ENCODE peak calls at places on chromosomes 6 and 20, in nine cellular contexts. One of them, this sample, is unnamed.

GRCh38 chr6:53369876-53370515 is 21.2 kb upstream of the ELOVL5 start:
- DNase-seq in effector CD4-positive, alpha-beta T cell: no peak
- DNase-seq in mesothelial cell of epicardium: no peak
- DNase-seq in Peyer's patch: no peak
- DNase-seq in astrocyte of the spinal cord: no peak
- DNase-seq in activated CD8-positive, alpha-beta memory T cell treated with anti-CD3 and anti-CD28 coated beads for 4 hours: no peak
- DNase-seq in C1 segment of cervical spinal cord: no peak
- DNase-seq in CD8-positive, alpha-beta memory T cell: no peak
- DNase-seq in NCI-H1092 treated with DMSO at 0.1 percent for 48 hours: no peak
- DNase-seq in this sample: peak

GRCh38 chr6:3739311-3739897 is 12.1 kb downstream of the PXDC1 start:
- DNase-seq in effector CD4-positive, alpha-beta T cell: no peak
- DNase-seq in mesothelial cell of epicardium: no peak
- DNase-seq in Peyer's patch: no peak
- DNase-seq in astrocyte of the spinal cord: no peak
- DNase-seq in activated CD8-positive, alpha-beta memory T cell treated with anti-CD3 and anti-CD28 coated beads for 4 hours: no peak
- DNase-seq in C1 segment of cervical spinal cord: no peak
- DNase-seq in CD8-positive, alpha-beta memory T cell: no peak
- DNase-seq in NCI-H1092 treated with DMSO at 0.1 percent for 48 hours: no peak
- DNase-seq in this sample: no peak

GRCh38 chr20:62298577-62299249 is 4.1 kb upstream of the ADRM1 start:
- DNase-seq in effector CD4-positive, alpha-beta T cell: no peak
- DNase-seq in mesothelial cell of epicardium: no peak
- DNase-seq in Peyer's patch: no peak
- DNase-seq in astrocyte of the spinal cord: no peak
- DNase-seq in activated CD8-positive, alpha-beta memory T cell treated with anti-CD3 and anti-CD28 coated beads for 4 hours: no peak
- DNase-seq in C1 segment of cervical spinal cord: no peak
- DNase-seq in CD8-positive, alpha-beta memory T cell: no peak
- DNase-seq in NCI-H1092 treated with DMSO at 0.1 percent for 48 hours: no peak
- DNase-seq in this sample: no peak

GRCh38 chr6:75204222-75204958 is 1.5 kb downstream of the COL12A1 start:
- DNase-seq in effector CD4-positive, alpha-beta T cell: no peak
- DNase-seq in mesothelial cell of epicardium: no peak
- DNase-seq in Peyer's patch: no peak
- DNase-seq in astrocyte of the spinal cord: peak
- DNase-seq in activated CD8-positive, alpha-beta memory T cell treated with anti-CD3 and anti-CD28 coated beads for 4 hours: no peak
- DNase-seq in C1 segment of cervical spinal cord: no peak
- DNase-seq in CD8-positive, alpha-beta memory T cell: no peak
- DNase-seq in NCI-H1092 treated with DMSO at 0.1 percent for 48 hours: peak
- DNase-seq in this sample: peak

GRCh38 chr6:90008908-90009501 is 114.7 kb downstream of the GJA10 start:
- DNase-seq in effector CD4-positive, alpha-beta T cell: no peak
- DNase-seq in mesothelial cell of epicardium: no peak
- DNase-seq in Peyer's patch: no peak
- DNase-seq in astrocyte of the spinal cord: peak
- DNase-seq in activated CD8-positive, alpha-beta memory T cell treated with anti-CD3 and anti-CD28 coated beads for 4 hours: no peak
- DNase-seq in C1 segment of cervical spinal cord: no peak
- DNase-seq in CD8-positive, alpha-beta memory T cell: no peak
- DNase-seq in NCI-H1092 treated with DMSO at 0.1 percent for 48 hours: no peak
- DNase-seq in this sample: no peak

GRCh38 chr20:14219801-14220461 is 117.5 kb downstream of the FLRT3 start:
- DNase-seq in effector CD4-positive, alpha-beta T cell: no peak
- DNase-seq in mesothelial cell of epicardium: no peak
- DNase-seq in Peyer's patch: no peak
- DNase-seq in astrocyte of the spinal cord: no peak
- DNase-seq in activated CD8-positive, alpha-beta memory T cell treated with anti-CD3 and anti-CD28 coated beads for 4 hours: no peak
- DNase-seq in C1 segment of cervical spinal cord: no peak
- DNase-seq in CD8-positive, alpha-beta memory T cell: no peak
- DNase-seq in NCI-H1092 treated with DMSO at 0.1 percent for 48 hours: no peak
- DNase-seq in this sample: no peak

GRCh38 chr20:13824459-13824858 is 39.6 kb downstream of the NDUFAF5 start:
- DNase-seq in effector CD4-positive, alpha-beta T cell: no peak
- DNase-seq in mesothelial cell of epicardium: no peak
- DNase-seq in Peyer's patch: no peak
- DNase-seq in astrocyte of the spinal cord: no peak
- DNase-seq in activated CD8-positive, alpha-beta memory T cell treated with anti-CD3 and anti-CD28 coated beads for 4 hours: no peak
- DNase-seq in C1 segment of cervical spinal cord: no peak
- DNase-seq in CD8-positive, alpha-beta memory T cell: no peak
- DNase-seq in NCI-H1092 treated with DMSO at 0.1 percent for 48 hours: no peak
- DNase-seq in this sample: no peak

GRCh38 chr20:755931-756330 is 12.4 kb downstream of the SLC52A3 start:
- DNase-seq in effector CD4-positive, alpha-beta T cell: no peak
- DNase-seq in mesothelial cell of epicardium: no peak
- DNase-seq in Peyer's patch: no peak
- DNase-seq in astrocyte of the spinal cord: no peak
- DNase-seq in activated CD8-positive, alpha-beta memory T cell treated with anti-CD3 and anti-CD28 coated beads for 4 hours: no peak
- DNase-seq in C1 segment of cervical spinal cord: no peak
- DNase-seq in CD8-positive, alpha-beta memory T cell: no peak
- DNase-seq in NCI-H1092 treated with DMSO at 0.1 percent for 48 hours: no peak
- DNase-seq in this sample: no peak

GRCh38 chr20:9989066-9989724 is 45.6 kb upstream of the ANKEF1 start:
- DNase-seq in effector CD4-positive, alpha-beta T cell: no peak
- DNase-seq in mesothelial cell of epicardium: no peak
- DNase-seq in Peyer's patch: no peak
- DNase-seq in astrocyte of the spinal cord: peak
- DNase-seq in activated CD8-positive, alpha-beta memory T cell treated with anti-CD3 and anti-CD28 coated beads for 4 hours: no peak
- DNase-seq in C1 segment of cervical spinal cord: no peak
- DNase-seq in CD8-positive, alpha-beta memory T cell: no peak
- DNase-seq in NCI-H1092 treated with DMSO at 0.1 percent for 48 hours: no peak
- DNase-seq in this sample: no peak

GRCh38 chr6:43737272-43738081 is 32.5 kb upstream of the VEGFA start:
- DNase-seq in effector CD4-positive, alpha-beta T cell: no peak
- DNase-seq in mesothelial cell of epicardium: no peak
- DNase-seq in Peyer's patch: no peak
- DNase-seq in astrocyte of the spinal cord: no peak
- DNase-seq in activated CD8-positive, alpha-beta memory T cell treated with anti-CD3 and anti-CD28 coated beads for 4 hours: no peak
- DNase-seq in C1 segment of cervical spinal cord: no peak
- DNase-seq in CD8-positive, alpha-beta memory T cell: no peak
- DNase-seq in NCI-H1092 treated with DMSO at 0.1 percent for 48 hours: no peak
- DNase-seq in this sample: no peak

GRCh38 chr6:13012977-13013680 is 296.6 kb downstream of the PHACTR1 start:
- DNase-seq in effector CD4-positive, alpha-beta T cell: no peak
- DNase-seq in mesothelial cell of epicardium: no peak
- DNase-seq in Peyer's patch: no peak
- DNase-seq in astrocyte of the spinal cord: no peak
- DNase-seq in activated CD8-positive, alpha-beta memory T cell treated with anti-CD3 and anti-CD28 coated beads for 4 hours: no peak
- DNase-seq in C1 segment of cervical spinal cord: no peak
- DNase-seq in CD8-positive, alpha-beta memory T cell: no peak
- DNase-seq in NCI-H1092 treated with DMSO at 0.1 percent for 48 hours: no peak
- DNase-seq in this sample: peak

GRCh38 chr6:80523531-80523970 is 417.1 kb downstream of the BCKDHB start:
- DNase-seq in effector CD4-positive, alpha-beta T cell: no peak
- DNase-seq in mesothelial cell of epicardium: peak
- DNase-seq in Peyer's patch: no peak
- DNase-seq in astrocyte of the spinal cord: peak
- DNase-seq in activated CD8-positive, alpha-beta memory T cell treated with anti-CD3 and anti-CD28 coated beads for 4 hours: no peak
- DNase-seq in C1 segment of cervical spinal cord: no peak
- DNase-seq in CD8-positive, alpha-beta memory T cell: no peak
- DNase-seq in NCI-H1092 treated with DMSO at 0.1 percent for 48 hours: no peak
- DNase-seq in this sample: no peak

GRCh38 chr6:109961666-109962065 is 16.4 kb upstream of the GPR6 start:
- DNase-seq in effector CD4-positive, alpha-beta T cell: no peak
- DNase-seq in mesothelial cell of epicardium: no peak
- DNase-seq in Peyer's patch: no peak
- DNase-seq in astrocyte of the spinal cord: peak
- DNase-seq in activated CD8-positive, alpha-beta memory T cell treated with anti-CD3 and anti-CD28 coated beads for 4 hours: no peak
- DNase-seq in C1 segment of cervical spinal cord: no peak
- DNase-seq in CD8-positive, alpha-beta memory T cell: no peak
- DNase-seq in NCI-H1092 treated with DMSO at 0.1 percent for 48 hours: no peak
- DNase-seq in this sample: no peak

GRCh38 chr20:15236812-15237211 is 899.4 kb upstream of the FLRT3 start:
- DNase-seq in effector CD4-positive, alpha-beta T cell: no peak
- DNase-seq in mesothelial cell of epicardium: no peak
- DNase-seq in Peyer's patch: no peak
- DNase-seq in astrocyte of the spinal cord: peak
- DNase-seq in activated CD8-positive, alpha-beta memory T cell treated with anti-CD3 and anti-CD28 coated beads for 4 hours: no peak
- DNase-seq in C1 segment of cervical spinal cord: no peak
- DNase-seq in CD8-positive, alpha-beta memory T cell: no peak
- DNase-seq in NCI-H1092 treated with DMSO at 0.1 percent for 48 hours: no peak
- DNase-seq in this sample: no peak

GRCh38 chr20:3188823-3189413 is 15.6 kb downstream of the DDRGK1 start:
- DNase-seq in effector CD4-positive, alpha-beta T cell: no peak
- DNase-seq in mesothelial cell of epicardium: no peak
- DNase-seq in Peyer's patch: no peak
- DNase-seq in astrocyte of the spinal cord: no peak
- DNase-seq in activated CD8-positive, alpha-beta memory T cell treated with anti-CD3 and anti-CD28 coated beads for 4 hours: no peak
- DNase-seq in C1 segment of cervical spinal cord: no peak
- DNase-seq in CD8-positive, alpha-beta memory T cell: no peak
- DNase-seq in NCI-H1092 treated with DMSO at 0.1 percent for 48 hours: no peak
- DNase-seq in this sample: no peak

GRCh38 chr6:31771992-31772358 is 5.2 kb downstream of the VWA7 start:
- DNase-seq in effector CD4-positive, alpha-beta T cell: no peak
- DNase-seq in mesothelial cell of epicardium: no peak
- DNase-seq in Peyer's patch: no peak
- DNase-seq in astrocyte of the spinal cord: no peak
- DNase-seq in activated CD8-positive, alpha-beta memory T cell treated with anti-CD3 and anti-CD28 coated beads for 4 hours: peak
- DNase-seq in C1 segment of cervical spinal cord: no peak
- DNase-seq in CD8-positive, alpha-beta memory T cell: no peak
- DNase-seq in NCI-H1092 treated with DMSO at 0.1 percent for 48 hours: no peak
- DNase-seq in this sample: no peak

GRCh38 chr6:166561766-166562165 is 24.7 kb downstream of the RAMACL start:
- DNase-seq in effector CD4-positive, alpha-beta T cell: no peak
- DNase-seq in mesothelial cell of epicardium: no peak
- DNase-seq in Peyer's patch: no peak
- DNase-seq in astrocyte of the spinal cord: peak
- DNase-seq in activated CD8-positive, alpha-beta memory T cell treated with anti-CD3 and anti-CD28 coated beads for 4 hours: no peak
- DNase-seq in C1 segment of cervical spinal cord: no peak
- DNase-seq in CD8-positive, alpha-beta memory T cell: no peak
- DNase-seq in NCI-H1092 treated with DMSO at 0.1 percent for 48 hours: no peak
- DNase-seq in this sample: no peak

GRCh38 chr6:97765480-97765879 is 482.5 kb upstream of the MMS22L start:
- DNase-seq in effector CD4-positive, alpha-beta T cell: no peak
- DNase-seq in mesothelial cell of epicardium: no peak
- DNase-seq in Peyer's patch: no peak
- DNase-seq in astrocyte of the spinal cord: peak
- DNase-seq in activated CD8-positive, alpha-beta memory T cell treated with anti-CD3 and anti-CD28 coated beads for 4 hours: no peak
- DNase-seq in C1 segment of cervical spinal cord: no peak
- DNase-seq in CD8-positive, alpha-beta memory T cell: no peak
- DNase-seq in NCI-H1092 treated with DMSO at 0.1 percent for 48 hours: no peak
- DNase-seq in this sample: no peak

GRCh38 chr6:24778121-24778520 is 3.4 kb downstream of the GMNN start:
- DNase-seq in effector CD4-positive, alpha-beta T cell: no peak
- DNase-seq in mesothelial cell of epicardium: no peak
- DNase-seq in Peyer's patch: no peak
- DNase-seq in astrocyte of the spinal cord: no peak
- DNase-seq in activated CD8-positive, alpha-beta memory T cell treated with anti-CD3 and anti-CD28 coated beads for 4 hours: no peak
- DNase-seq in C1 segment of cervical spinal cord: no peak
- DNase-seq in CD8-positive, alpha-beta memory T cell: no peak
- DNase-seq in NCI-H1092 treated with DMSO at 0.1 percent for 48 hours: no peak
- DNase-seq in this sample: no peak

GRCh38 chr6:106084106-106084963 is 1.8 kb upstream of the PRDM1 start:
- DNase-seq in effector CD4-positive, alpha-beta T cell: no peak
- DNase-seq in mesothelial cell of epicardium: no peak
- DNase-seq in Peyer's patch: no peak
- DNase-seq in astrocyte of the spinal cord: peak
- DNase-seq in activated CD8-positive, alpha-beta memory T cell treated with anti-CD3 and anti-CD28 coated beads for 4 hours: no peak
- DNase-seq in C1 segment of cervical spinal cord: no peak
- DNase-seq in CD8-positive, alpha-beta memory T cell: no peak
- DNase-seq in NCI-H1092 treated with DMSO at 0.1 percent for 48 hours: no peak
- DNase-seq in this sample: peak

GRCh38 chr6:43016935-43017334 is 2.9 kb downstream of the KLHDC3 start:
- DNase-seq in effector CD4-positive, alpha-beta T cell: no peak
- DNase-seq in mesothelial cell of epicardium: no peak
- DNase-seq in Peyer's patch: no peak
- DNase-seq in astrocyte of the spinal cord: no peak
- DNase-seq in activated CD8-positive, alpha-beta memory T cell treated with anti-CD3 and anti-CD28 coated beads for 4 hours: no peak
- DNase-seq in C1 segment of cervical spinal cord: no peak
- DNase-seq in CD8-positive, alpha-beta memory T cell: no peak
- DNase-seq in NCI-H1092 treated with DMSO at 0.1 percent for 48 hours: no peak
- DNase-seq in this sample: no peak

GRCh38 chr6:10644225-10644624 is 50.2 kb downstream of the C6orf52 start:
- DNase-seq in effector CD4-positive, alpha-beta T cell: no peak
- DNase-seq in mesothelial cell of epicardium: no peak
- DNase-seq in Peyer's patch: no peak
- DNase-seq in astrocyte of the spinal cord: no peak
- DNase-seq in activated CD8-positive, alpha-beta memory T cell treated with anti-CD3 and anti-CD28 coated beads for 4 hours: no peak
- DNase-seq in C1 segment of cervical spinal cord: no peak
- DNase-seq in CD8-positive, alpha-beta memory T cell: no peak
- DNase-seq in NCI-H1092 treated with DMSO at 0.1 percent for 48 hours: no peak
- DNase-seq in this sample: no peak

GRCh38 chr20:10249048-10249770 is 30.6 kb downstream of the SNAP25 start:
- DNase-seq in effector CD4-positive, alpha-beta T cell: no peak
- DNase-seq in mesothelial cell of epicardium: no peak
- DNase-seq in Peyer's patch: no peak
- DNase-seq in astrocyte of the spinal cord: peak
- DNase-seq in activated CD8-positive, alpha-beta memory T cell treated with anti-CD3 and anti-CD28 coated beads for 4 hours: no peak
- DNase-seq in C1 segment of cervical spinal cord: no peak
- DNase-seq in CD8-positive, alpha-beta memory T cell: no peak
- DNase-seq in NCI-H1092 treated with DMSO at 0.1 percent for 48 hours: peak
- DNase-seq in this sample: no peak

GRCh38 chr6:21664263-21665081 is 70.9 kb downstream of the SOX4 start:
- DNase-seq in effector CD4-positive, alpha-beta T cell: no peak
- DNase-seq in mesothelial cell of epicardium: peak
- DNase-seq in Peyer's patch: no peak
- DNase-seq in astrocyte of the spinal cord: peak
- DNase-seq in activated CD8-positive, alpha-beta memory T cell treated with anti-CD3 and anti-CD28 coated beads for 4 hours: no peak
- DNase-seq in C1 segment of cervical spinal cord: no peak
- DNase-seq in CD8-positive, alpha-beta memory T cell: no peak
- DNase-seq in NCI-H1092 treated with DMSO at 0.1 percent for 48 hours: peak
- DNase-seq in this sample: no peak

GRCh38 chr20:32482251-32483220 is 102.6 kb downstream of the NOL4L start:
- DNase-seq in effector CD4-positive, alpha-beta T cell: peak
- DNase-seq in mesothelial cell of epicardium: no peak
- DNase-seq in Peyer's patch: peak
- DNase-seq in astrocyte of the spinal cord: no peak
- DNase-seq in activated CD8-positive, alpha-beta memory T cell treated with anti-CD3 and anti-CD28 coated beads for 4 hours: no peak
- DNase-seq in C1 segment of cervical spinal cord: no peak
- DNase-seq in CD8-positive, alpha-beta memory T cell: peak
- DNase-seq in NCI-H1092 treated with DMSO at 0.1 percent for 48 hours: no peak
- DNase-seq in this sample: no peak